ENCODE peak calls at places on chromosomes 6 and 20, in nine cellular contexts. One of them, this sample, is unnamed.

GRCh38 chr20:35021063-35021462 is 65.4 kb downstream of the MYH7B start:
- DNase-seq in RPMI8226: no peak
- DNase-seq in mucosa of descending colon: no peak
- DNase-seq in stimulated activated CD8-positive, alpha-beta memory T cell treated with anti-CD3 and anti-CD28 coated beads, Interleukin-4, amount 100 ng/mL, for 1 hour: no peak
- DNase-seq in neural crest cell: no peak
- DNase-seq in activated CD8-positive, alpha-beta memory T cell treated with anti-CD3 and anti-CD28 coated beads for 24 hours: no peak
- DNase-seq in stomach: no peak
- DNase-seq in MV-4-11: no peak
- DNase-seq in stimulated activated CD4-positive, alpha-beta T cell treated with anti-CD3 and anti-CD28 coated beads, Interleukin-1b, Interleukin-23, amount 100 ng/mL, for 1 hour: no peak
- DNase-seq in this sample: no peak

GRCh38 chr6:128463942-128464341 is 56.5 kb downstream of the PTPRK start:
- DNase-seq in RPMI8226: no peak
- DNase-seq in mucosa of descending colon: no peak
- DNase-seq in stimulated activated CD8-positive, alpha-beta memory T cell treated with anti-CD3 and anti-CD28 coated beads, Interleukin-4, amount 100 ng/mL, for 1 hour: no peak
- DNase-seq in neural crest cell: no peak
- DNase-seq in activated CD8-positive, alpha-beta memory T cell treated with anti-CD3 and anti-CD28 coated beads for 24 hours: no peak
- DNase-seq in stomach: no peak
- DNase-seq in MV-4-11: no peak
- DNase-seq in stimulated activated CD4-positive, alpha-beta T cell treated with anti-CD3 and anti-CD28 coated beads, Interleukin-1b, Interleukin-23, amount 100 ng/mL, for 1 hour: no peak
- DNase-seq in this sample: no peak

GRCh38 chr20:63225082-63225454 is 9.1 kb upstream of the YTHDF1 start:
- DNase-seq in RPMI8226: no peak
- DNase-seq in mucosa of descending colon: no peak
- DNase-seq in stimulated activated CD8-positive, alpha-beta memory T cell treated with anti-CD3 and anti-CD28 coated beads, Interleukin-4, amount 100 ng/mL, for 1 hour: no peak
- DNase-seq in neural crest cell: no peak
- DNase-seq in activated CD8-positive, alpha-beta memory T cell treated with anti-CD3 and anti-CD28 coated beads for 24 hours: no peak
- DNase-seq in stomach: no peak
- DNase-seq in MV-4-11: no peak
- DNase-seq in stimulated activated CD4-positive, alpha-beta T cell treated with anti-CD3 and anti-CD28 coated beads, Interleukin-1b, Interleukin-23, amount 100 ng/mL, for 1 hour: no peak
- DNase-seq in this sample: no peak

GRCh38 chr20:41173791-41174341 is 36.5 kb downstream of the PLCG1 start:
- DNase-seq in RPMI8226: no peak
- DNase-seq in mucosa of descending colon: no peak
- DNase-seq in stimulated activated CD8-positive, alpha-beta memory T cell treated with anti-CD3 and anti-CD28 coated beads, Interleukin-4, amount 100 ng/mL, for 1 hour: no peak
- DNase-seq in neural crest cell: no peak
- DNase-seq in activated CD8-positive, alpha-beta memory T cell treated with anti-CD3 and anti-CD28 coated beads for 24 hours: no peak
- DNase-seq in stomach: peak
- DNase-seq in MV-4-11: no peak
- DNase-seq in stimulated activated CD4-positive, alpha-beta T cell treated with anti-CD3 and anti-CD28 coated beads, Interleukin-1b, Interleukin-23, amount 100 ng/mL, for 1 hour: no peak
- DNase-seq in this sample: no peak

GRCh38 chr6:72784581-72784980 is 162.7 kb downstream of the KCNQ5 start:
- DNase-seq in RPMI8226: no peak
- DNase-seq in mucosa of descending colon: no peak
- DNase-seq in stimulated activated CD8-positive, alpha-beta memory T cell treated with anti-CD3 and anti-CD28 coated beads, Interleukin-4, amount 100 ng/mL, for 1 hour: no peak
- DNase-seq in neural crest cell: no peak
- DNase-seq in activated CD8-positive, alpha-beta memory T cell treated with anti-CD3 and anti-CD28 coated beads for 24 hours: no peak
- DNase-seq in stomach: no peak
- DNase-seq in MV-4-11: no peak
- DNase-seq in stimulated activated CD4-positive, alpha-beta T cell treated with anti-CD3 and anti-CD28 coated beads, Interleukin-1b, Interleukin-23, amount 100 ng/mL, for 1 hour: no peak
- DNase-seq in this sample: no peak

GRCh38 chr6:135014353-135014832 is 40.2 kb downstream of the HBS1L start:
- DNase-seq in RPMI8226: no peak
- DNase-seq in mucosa of descending colon: no peak
- DNase-seq in stimulated activated CD8-positive, alpha-beta memory T cell treated with anti-CD3 and anti-CD28 coated beads, Interleukin-4, amount 100 ng/mL, for 1 hour: no peak
- DNase-seq in neural crest cell: no peak
- DNase-seq in activated CD8-positive, alpha-beta memory T cell treated with anti-CD3 and anti-CD28 coated beads for 24 hours: no peak
- DNase-seq in stomach: no peak
- DNase-seq in MV-4-11: peak
- DNase-seq in stimulated activated CD4-positive, alpha-beta T cell treated with anti-CD3 and anti-CD28 coated beads, Interleukin-1b, Interleukin-23, amount 100 ng/mL, for 1 hour: no peak
- DNase-seq in this sample: no peak

GRCh38 chr6:41626917-41627316 is 11.4 kb upstream of the MDFI start:
- DNase-seq in RPMI8226: no peak
- DNase-seq in mucosa of descending colon: no peak
- DNase-seq in stimulated activated CD8-positive, alpha-beta memory T cell treated with anti-CD3 and anti-CD28 coated beads, Interleukin-4, amount 100 ng/mL, for 1 hour: no peak
- DNase-seq in neural crest cell: no peak
- DNase-seq in activated CD8-positive, alpha-beta memory T cell treated with anti-CD3 and anti-CD28 coated beads for 24 hours: no peak
- DNase-seq in stomach: no peak
- DNase-seq in MV-4-11: peak
- DNase-seq in stimulated activated CD4-positive, alpha-beta T cell treated with anti-CD3 and anti-CD28 coated beads, Interleukin-1b, Interleukin-23, amount 100 ng/mL, for 1 hour: no peak
- DNase-seq in this sample: no peak

GRCh38 chr6:21597706-21598273 is 4.2 kb downstream of the SOX4 start:
- DNase-seq in RPMI8226: no peak
- DNase-seq in mucosa of descending colon: no peak
- DNase-seq in stimulated activated CD8-positive, alpha-beta memory T cell treated with anti-CD3 and anti-CD28 coated beads, Interleukin-4, amount 100 ng/mL, for 1 hour: no peak
- DNase-seq in neural crest cell: no peak
- DNase-seq in activated CD8-positive, alpha-beta memory T cell treated with anti-CD3 and anti-CD28 coated beads for 24 hours: no peak
- DNase-seq in stomach: no peak
- DNase-seq in MV-4-11: no peak
- DNase-seq in stimulated activated CD4-positive, alpha-beta T cell treated with anti-CD3 and anti-CD28 coated beads, Interleukin-1b, Interleukin-23, amount 100 ng/mL, for 1 hour: no peak
- DNase-seq in this sample: no peak

GRCh38 chr6:130997061-130997753 is 65.8 kb downstream of the EPB41L2 start:
- DNase-seq in RPMI8226: no peak
- DNase-seq in mucosa of descending colon: no peak
- DNase-seq in stimulated activated CD8-positive, alpha-beta memory T cell treated with anti-CD3 and anti-CD28 coated beads, Interleukin-4, amount 100 ng/mL, for 1 hour: no peak
- DNase-seq in neural crest cell: no peak
- DNase-seq in activated CD8-positive, alpha-beta memory T cell treated with anti-CD3 and anti-CD28 coated beads for 24 hours: no peak
- DNase-seq in stomach: no peak
- DNase-seq in MV-4-11: no peak
- DNase-seq in stimulated activated CD4-positive, alpha-beta T cell treated with anti-CD3 and anti-CD28 coated beads, Interleukin-1b, Interleukin-23, amount 100 ng/mL, for 1 hour: no peak
- DNase-seq in this sample: no peak

GRCh38 chr6:113690255-113690956 is 166.7 kb upstream of the MARCKS start:
- DNase-seq in RPMI8226: peak
- DNase-seq in mucosa of descending colon: no peak
- DNase-seq in stimulated activated CD8-positive, alpha-beta memory T cell treated with anti-CD3 and anti-CD28 coated beads, Interleukin-4, amount 100 ng/mL, for 1 hour: no peak
- DNase-seq in neural crest cell: no peak
- DNase-seq in activated CD8-positive, alpha-beta memory T cell treated with anti-CD3 and anti-CD28 coated beads for 24 hours: no peak
- DNase-seq in stomach: no peak
- DNase-seq in MV-4-11: peak
- DNase-seq in stimulated activated CD4-positive, alpha-beta T cell treated with anti-CD3 and anti-CD28 coated beads, Interleukin-1b, Interleukin-23, amount 100 ng/mL, for 1 hour: no peak
- DNase-seq in this sample: no peak

This sample was measured in esophagus squamous epithelium.